ENCODE peak calls at places on chromosomes 11 and 22, in five cellular contexts. W is WERI-Rb-1, D is thoracic aorta, R is HCT116, Z is kidney epithelial cell. S is an unnamed sample.

GRCh38 chr11:95512682-95513081 is 276.9 kb downstream of the FAM76B start:
- DNase-seq in W (no peak), R (no peak), Z (no peak), D (no peak), S (no peak)

GRCh38 chr11:58061813-58062212 is 31.1 kb downstream of the OR6Q1 start:
- DNase-seq in D (no peak), R (no peak), W (no peak), Z (peak; percentile 29), S (no peak)

GRCh38 chr11:60370811-60371297 is 7.5 kb upstream of the MS4A7 start:
- DNase-seq in R (no peak), W (no peak), D (no peak), Z (no peak), S (no peak)

GRCh38 chr11:123628936-123629683 is 25.3 kb downstream of the SCN3B start:
- DNase-seq in R (no peak), Z (no peak), D (no peak), W (peak; percentile 85), S (no peak)

GRCh38 chr11:130825621-130826020 is 90.7 kb downstream of the SNX19 start:
- DNase-seq in Z (no peak), W (no peak), D (no peak), R (no peak), S (no peak)

GRCh38 chr11:66119348-66120133 is 49.5 kb downstream of the PACS1 start:
- DNase-seq in Z (no peak), D (no peak), W (peak; percentile 79), R (peak; percentile 55), S (no peak)

GRCh38 chr11:117723625-117724024 is 73.4 kb downstream of the DSCAML1 start:
- DNase-seq in W (no peak), R (no peak), Z (no peak), D (no peak), S (no peak)

GRCh38 chr11:76978818-76979217 is 55.4 kb upstream of the B3GNT6 start:
- DNase-seq in Z (no peak), D (no peak), R (no peak), W (no peak), S (no peak)

GRCh38 chr11:47415949-47416472 is 7.6 kb downstream of the SLC39A13 start:
- DNase-seq in R (peak; percentile 49), Z (peak; percentile 69), W (no peak), D (peak; percentile 80), S (no peak)

GRCh38 chr11:60771146-60771545 is 14.0 kb upstream of the MS4A10 start:
- DNase-seq in D (no peak), R (no peak), W (no peak), Z (no peak), S (no peak)

GRCh38 chr11:12914401-12914912 is 94.7 kb upstream of the RASSF10 start:
- DNase-seq in R (no peak), W (peak; percentile 31), D (no peak), Z (no peak), S (peak; percentile 27)

GRCh38 chr22:35742342-35743100 is 24.8 kb downstream of the APOL5 start:
- DNase-seq in D (no peak), R (peak; percentile 73), Z (peak; percentile 21), W (no peak), S (no peak)

GRCh38 chr11:62560566-62561103 is 13.1 kb downstream of the EEF1G start:
- DNase-seq in R (peak; percentile 92), Z (peak; percentile 89), W (peak; percentile 76), D (peak; percentile 83), S (no peak)

GRCh38 chr11:67463680-67464410 is 5.2 kb downstream of the TMEM134 start:
- DNase-seq in Z (peak; percentile 29), R (peak; percentile 73), W (no peak), D (no peak), S (no peak)

GRCh38 chr11:89612111-89612510 is 98.0 kb upstream of the TRIM77 start:
- DNase-seq in D (no peak), R (no peak), Z (no peak), W (no peak), S (no peak)

GRCh38 chr11:45394294-45395085 is 108.3 kb upstream of the SYT13 start:
- DNase-seq in D (no peak), Z (no peak), R (no peak), W (no peak), S (no peak)

GRCh38 chr11:61281581-61282250 is 13.4 kb downstream of the VWCE start:
- DNase-seq in D (no peak), R (peak; percentile 32), Z (no peak), W (peak; percentile 54), S (peak; percentile 52)

GRCh38 chr11:93013646-93014045 is 44.2 kb downstream of the MTNR1B start:
- DNase-seq in W (no peak), Z (no peak), D (no peak), R (no peak), S (no peak)

GRCh38 chr11:93020248-93021088 is 51.0 kb downstream of the MTNR1B start:
- DNase-seq in R (no peak), D (no peak), Z (peak; percentile 37), W (no peak), S (no peak)

GRCh38 chr11:93016595-93016994 is 47.1 kb downstream of the MTNR1B start:
- DNase-seq in D (no peak), R (no peak), Z (no peak), W (no peak), S (no peak)

GRCh38 chr11:93017821-93018690 is 48.6 kb downstream of the MTNR1B start:
- DNase-seq in D (no peak), R (no peak), Z (no peak), W (no peak), S (no peak)
- TF ChIP-seq CTCF in D (no peak), R (peak; percentile 10), Z (no peak), W (no peak), S (no peak)

DNA sequence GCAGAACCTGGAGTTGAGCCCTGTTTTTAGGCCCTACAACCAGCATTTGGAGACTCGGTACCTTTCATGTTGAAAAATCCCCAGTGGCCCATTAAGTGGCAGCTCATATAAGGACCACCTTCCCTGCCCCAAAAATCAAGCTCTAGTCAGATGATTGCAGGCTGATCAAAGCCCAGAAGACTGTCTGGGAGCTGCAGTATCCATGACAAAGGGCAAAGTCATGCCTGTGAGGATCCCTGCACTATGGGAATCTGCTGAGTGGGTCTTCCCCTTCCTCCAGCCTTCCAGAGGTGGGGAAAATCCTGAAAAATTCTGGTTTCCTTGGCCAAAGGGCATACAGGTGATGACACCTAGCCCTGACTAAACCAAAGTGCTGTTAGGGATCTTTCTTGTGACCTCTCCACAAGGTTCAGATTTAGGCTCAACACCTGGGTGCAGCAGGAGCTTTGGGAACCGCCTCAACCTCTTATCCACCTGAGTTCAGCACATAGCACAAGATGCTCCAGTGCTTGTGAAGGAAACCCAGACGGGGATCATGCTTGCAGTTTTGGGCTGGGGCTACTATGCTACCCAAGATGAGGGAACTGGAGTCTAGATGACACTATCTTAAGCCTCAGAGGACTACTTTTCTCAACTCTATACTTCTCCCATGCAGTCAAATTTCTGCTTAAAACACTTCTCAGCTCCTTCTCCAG is 1.2 kb upstream of the TRIM3 start:
- DNase-seq in R (no peak), W (no peak), Z (no peak), D (no peak), S (no peak)
- TF ChIP-seq CTCF in R (no peak), W (no peak), Z (no peak), D (no peak), S (no peak)

DNA sequence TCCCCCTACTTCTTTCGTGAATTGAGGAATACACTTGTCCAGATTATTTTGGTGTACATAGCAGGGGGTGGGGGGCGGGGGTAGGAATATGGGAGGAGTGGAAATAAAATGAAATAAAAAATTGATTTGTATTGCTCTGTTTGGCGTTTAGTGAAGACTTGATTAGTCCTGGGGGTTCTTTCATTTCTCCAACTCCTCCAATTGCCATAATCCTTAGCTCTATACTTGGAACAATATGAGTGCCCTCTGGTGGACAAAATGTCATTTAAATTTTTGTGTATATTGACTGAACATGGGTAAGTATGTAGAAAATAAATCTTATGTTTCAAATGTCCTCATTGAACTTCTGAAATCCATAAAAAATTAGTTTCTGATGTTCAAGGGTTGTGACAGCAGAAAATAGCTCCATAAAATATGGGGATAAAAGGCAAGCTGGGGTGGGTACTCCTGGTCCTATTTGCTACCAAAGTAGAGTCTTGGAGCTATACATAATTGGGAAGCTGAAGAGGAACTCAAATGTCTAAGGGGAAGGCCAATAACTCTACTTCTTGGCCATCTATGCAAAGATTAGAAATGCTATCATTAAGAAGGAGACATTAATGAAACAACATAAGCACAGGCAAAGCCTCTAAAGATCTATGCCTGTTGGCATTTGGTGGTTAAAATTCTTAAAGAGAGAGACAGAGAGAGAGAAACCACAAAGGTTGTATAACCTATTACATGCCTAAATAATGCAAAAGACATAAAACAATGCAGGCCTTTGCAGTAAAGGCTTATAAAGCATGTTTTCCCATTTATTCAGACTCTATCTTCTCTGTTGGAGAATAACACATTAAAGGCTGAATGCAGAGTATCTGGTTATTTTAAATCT is 421.6 kb downstream of the METTL15 start:
- DNase-seq in D (no peak), R (peak; percentile 37), W (peak; percentile 14), Z (no peak), S (peak; percentile 36)
- TF ChIP-seq CTCF in D (peak; percentile 36), R (peak; percentile 65), W (no peak), Z (no peak), S (peak; percentile 44)

GRCh38 chr22:43053176-43053575 is 36.0 kb downstream of the TTLL1 start:
- DNase-seq in W (no peak), Z (no peak), R (no peak), D (no peak), S (no peak)
- TF ChIP-seq CTCF in W (peak; percentile 53), Z (peak; percentile 23), R (peak; percentile 49), D (no peak), S (peak; percentile 26)

DNA sequence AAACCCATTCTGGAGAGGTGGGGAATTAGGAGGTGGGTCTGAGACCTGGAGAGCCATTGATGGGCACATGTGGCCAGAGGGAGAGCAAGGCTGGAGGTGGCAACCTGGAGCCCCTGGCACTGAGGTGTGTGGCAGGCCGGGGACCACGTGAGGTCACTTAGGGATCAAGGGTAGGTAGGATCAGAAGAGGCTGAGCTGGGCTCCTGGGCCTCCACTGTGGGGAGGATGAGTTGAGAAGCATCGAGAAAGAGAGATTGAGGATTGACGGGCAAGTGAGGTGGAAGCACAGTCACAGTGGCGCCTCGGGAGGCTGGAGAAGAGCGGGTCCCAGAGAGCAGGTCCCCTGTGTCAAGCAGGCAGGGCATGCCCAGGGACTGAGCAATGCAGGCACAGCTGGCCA is 4.1 kb downstream of the GNAZ start:
- DNase-seq in W (no peak), R (no peak), Z (no peak), D (no peak), S (no peak)
- TF ChIP-seq CTCF in W (no peak), R (no peak), Z (no peak), D (no peak), S (no peak)

GRCh38 chr11:116134450-116134849 is 630.2 kb upstream of the CADM1 start:
- DNase-seq in Z (no peak), D (no peak), W (no peak), R (no peak), S (no peak)
- TF ChIP-seq CTCF in Z (no peak), D (no peak), W (no peak), R (no peak), S (no peak)

S was measured in GM13977.